ENCODE peak calls at places on chromosomes 7 and 10, in six cellular contexts. One of them, this sample, is unnamed. For H3K4me1, the result is how much of the 10 kb centered on the place peaks cover.

GRCh38 chr7:11630355-11630754 is 201.6 kb downstream of the THSD7A start:
- DNase-seq in endodermal cell: no peak
- DNase-seq in esophagus squamous epithelium: no peak
- DNase-seq in effector memory CD4-positive, alpha-beta T cell: no peak
- DNase-seq in A549: no peak
- DNase-seq in fibroblast of lung: no peak
- DNase-seq in this sample: no peak

GRCh38 chr10:14905890-14906289 is 27.2 kb downstream of the SUV39H2 start:
- DNase-seq in effector memory CD4-positive, alpha-beta T cell: no peak
- DNase-seq in esophagus squamous epithelium: no peak
- DNase-seq in endodermal cell: no peak
- DNase-seq in fibroblast of lung: no peak
- DNase-seq in A549: no peak
- DNase-seq in this sample: no peak

GRCh38 chr10:50653142-50653541 is 29.4 kb upstream of the SGMS1 start:
- DNase-seq in endodermal cell: no peak
- DNase-seq in effector memory CD4-positive, alpha-beta T cell: no peak
- DNase-seq in esophagus squamous epithelium: no peak
- DNase-seq in fibroblast of lung: peak
- DNase-seq in A549: no peak
- DNase-seq in this sample: no peak

GRCh38 chr10:90417056-90417455 is 440.8 kb downstream of the HTR7 start:
- DNase-seq in A549: no peak
- DNase-seq in effector memory CD4-positive, alpha-beta T cell: no peak
- DNase-seq in fibroblast of lung: peak
- DNase-seq in esophagus squamous epithelium: no peak
- DNase-seq in endodermal cell: no peak
- DNase-seq in this sample: no peak

GRCh38 chr10:102740229-102740628 is 3.5 kb upstream of the WBP1L start:
- DNase-seq in fibroblast of lung: no peak
- DNase-seq in A549: no peak
- DNase-seq in endodermal cell: no peak
- DNase-seq in effector memory CD4-positive, alpha-beta T cell: no peak
- DNase-seq in esophagus squamous epithelium: no peak
- DNase-seq in this sample: no peak

GRCh38 chr10:119602241-119603095 is 5.7 kb upstream of the TIAL1 start:
- DNase-seq in effector memory CD4-positive, alpha-beta T cell: no peak
- DNase-seq in endodermal cell: peak
- DNase-seq in fibroblast of lung: no peak
- DNase-seq in esophagus squamous epithelium: no peak
- DNase-seq in A549: peak
- DNase-seq in this sample: peak

GRCh38 chr7:137696376-137696775 is 150.4 kb downstream of the DGKI start:
- DNase-seq in effector memory CD4-positive, alpha-beta T cell: no peak
- DNase-seq in A549: no peak
- DNase-seq in fibroblast of lung: peak
- DNase-seq in endodermal cell: no peak
- DNase-seq in esophagus squamous epithelium: no peak
- DNase-seq in this sample: no peak

GRCh38 chr7:106858618-106859532 is 6.2 kb upstream of the PIK3CG start:
- DNase-seq in effector memory CD4-positive, alpha-beta T cell: no peak
- DNase-seq in esophagus squamous epithelium: no peak
- DNase-seq in A549: no peak
- DNase-seq in fibroblast of lung: no peak
- DNase-seq in endodermal cell: no peak
- DNase-seq in this sample: no peak

GRCh38 chr7:74280985-74281384 is 8.2 kb upstream of the CLIP2 start:
- DNase-seq in effector memory CD4-positive, alpha-beta T cell: no peak
- DNase-seq in esophagus squamous epithelium: no peak
- DNase-seq in fibroblast of lung: no peak
- DNase-seq in endodermal cell: no peak
- DNase-seq in A549: no peak
- DNase-seq in this sample: no peak

GRCh38 chr7:159197066-159197975 is 52.7 kb upstream of the VIPR2 start:
- DNase-seq in effector memory CD4-positive, alpha-beta T cell: no peak
- DNase-seq in esophagus squamous epithelium: no peak
- DNase-seq in fibroblast of lung: no peak
- DNase-seq in A549: no peak
- DNase-seq in endodermal cell: peak
- DNase-seq in this sample: no peak

GRCh38 chr10:89659185-89660131 is 14.4 kb upstream of the PANK1 start:
- DNase-seq in effector memory CD4-positive, alpha-beta T cell: no peak
- DNase-seq in esophagus squamous epithelium: no peak
- DNase-seq in fibroblast of lung: peak
- DNase-seq in A549: no peak
- DNase-seq in endodermal cell: no peak
- DNase-seq in this sample: no peak

GRCh38 chr10:132554053-132554990 is 16.7 kb downstream of the INPP5A start:
- DNase-seq in A549: no peak
- DNase-seq in endodermal cell: peak
- DNase-seq in effector memory CD4-positive, alpha-beta T cell: no peak
- DNase-seq in fibroblast of lung: no peak
- DNase-seq in esophagus squamous epithelium: no peak
- DNase-seq in this sample: no peak

GRCh38 chr7:17558558-17559332 is 260.3 kb downstream of the AHR start:
- DNase-seq in endodermal cell: no peak
- DNase-seq in A549: peak
- DNase-seq in esophagus squamous epithelium: no peak
- DNase-seq in fibroblast of lung: no peak
- DNase-seq in effector memory CD4-positive, alpha-beta T cell: no peak
- DNase-seq in this sample: no peak

DNA sequence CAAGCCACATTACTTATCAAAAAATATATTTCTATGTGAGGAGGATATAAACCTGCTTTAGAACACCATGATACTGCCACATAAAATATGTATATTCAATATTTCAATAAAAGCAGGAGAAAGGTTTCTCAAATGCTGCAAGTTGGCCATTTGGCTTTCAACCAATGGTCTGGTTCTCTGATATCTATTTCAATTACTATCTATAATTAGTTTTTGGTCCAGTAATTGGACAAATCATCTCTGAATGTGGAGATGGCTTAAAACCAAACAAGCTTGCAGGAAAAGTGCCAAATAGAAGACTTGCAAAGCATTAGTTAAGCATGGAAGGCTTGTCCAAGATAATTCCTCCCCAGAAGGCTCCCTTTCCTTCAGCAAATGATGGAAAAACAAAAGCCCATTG is 140.1 kb downstream of the CPEB3 start:
- DNase-seq in endodermal cell: no peak
- DNase-seq in esophagus squamous epithelium: no peak
- DNase-seq in effector memory CD4-positive, alpha-beta T cell: no peak
- DNase-seq in fibroblast of lung: no peak
- DNase-seq in A549: no peak
- DNase-seq in this sample: no peak
- H3K4me1 ChIP-seq in endodermal cell: under half
- H3K4me1 ChIP-seq in esophagus squamous epithelium: under half
- H3K4me1 ChIP-seq in effector memory CD4-positive, alpha-beta T cell: under half
- H3K4me1 ChIP-seq in fibroblast of lung: under half
- H3K4me1 ChIP-seq in A549: under half
- H3K4me1 ChIP-seq in this sample: under half

GRCh38 chr7:134899729-134900128 is 86.6 kb upstream of the AGBL3 start:
- DNase-seq in A549: no peak
- DNase-seq in fibroblast of lung: peak
- DNase-seq in esophagus squamous epithelium: no peak
- DNase-seq in effector memory CD4-positive, alpha-beta T cell: no peak
- DNase-seq in endodermal cell: no peak
- DNase-seq in this sample: no peak

GRCh38 chr7:134900430-134900876 is 85.9 kb upstream of the AGBL3 start:
- DNase-seq in fibroblast of lung: no peak
- DNase-seq in endodermal cell: no peak
- DNase-seq in esophagus squamous epithelium: no peak
- DNase-seq in A549: no peak
- DNase-seq in effector memory CD4-positive, alpha-beta T cell: no peak
- DNase-seq in this sample: no peak

GRCh38 chr7:134896073-134896472 is 90.2 kb upstream of the AGBL3 start:
- DNase-seq in endodermal cell: no peak
- DNase-seq in A549: no peak
- DNase-seq in effector memory CD4-positive, alpha-beta T cell: no peak
- DNase-seq in fibroblast of lung: no peak
- DNase-seq in esophagus squamous epithelium: no peak
- DNase-seq in this sample: no peak

GRCh38 chr7:134894928-134895327 is 91.4 kb upstream of the AGBL3 start:
- DNase-seq in endodermal cell: no peak
- DNase-seq in esophagus squamous epithelium: no peak
- DNase-seq in A549: no peak
- DNase-seq in fibroblast of lung: no peak
- DNase-seq in effector memory CD4-positive, alpha-beta T cell: no peak
- DNase-seq in this sample: no peak

DNA sequence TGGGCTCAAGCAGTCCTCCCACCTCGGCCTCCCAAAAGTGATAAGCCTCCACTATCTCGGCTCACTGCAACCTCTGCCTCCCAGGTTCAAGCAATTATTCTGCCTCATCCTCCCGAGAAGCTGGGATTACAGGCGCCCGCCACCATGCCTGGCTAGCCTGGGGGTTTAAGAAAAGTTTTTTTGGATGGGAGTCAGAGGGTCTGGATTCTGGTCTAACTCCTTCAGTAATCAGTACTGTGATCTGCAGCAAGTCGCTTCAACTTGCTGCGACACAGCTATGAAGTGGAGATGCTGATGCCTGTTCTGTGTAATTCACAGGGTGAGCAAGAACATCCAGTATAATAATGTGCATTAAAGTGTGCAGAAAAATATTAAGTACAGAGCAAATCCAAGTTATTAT is 88.4 kb upstream of the AGBL3 start:
- DNase-seq in esophagus squamous epithelium: no peak
- DNase-seq in A549: no peak
- DNase-seq in endodermal cell: no peak
- DNase-seq in fibroblast of lung: no peak
- DNase-seq in effector memory CD4-positive, alpha-beta T cell: no peak
- DNase-seq in this sample: no peak
- H3K4me3 ChIP-seq in esophagus squamous epithelium: no peak
- H3K4me3 ChIP-seq in A549: no peak
- H3K4me3 ChIP-seq in endodermal cell: peak
- H3K4me3 ChIP-seq in fibroblast of lung: no peak
- H3K4me3 ChIP-seq in effector memory CD4-positive, alpha-beta T cell: no peak
- H3K4me3 ChIP-seq in this sample: no peak

DNA sequence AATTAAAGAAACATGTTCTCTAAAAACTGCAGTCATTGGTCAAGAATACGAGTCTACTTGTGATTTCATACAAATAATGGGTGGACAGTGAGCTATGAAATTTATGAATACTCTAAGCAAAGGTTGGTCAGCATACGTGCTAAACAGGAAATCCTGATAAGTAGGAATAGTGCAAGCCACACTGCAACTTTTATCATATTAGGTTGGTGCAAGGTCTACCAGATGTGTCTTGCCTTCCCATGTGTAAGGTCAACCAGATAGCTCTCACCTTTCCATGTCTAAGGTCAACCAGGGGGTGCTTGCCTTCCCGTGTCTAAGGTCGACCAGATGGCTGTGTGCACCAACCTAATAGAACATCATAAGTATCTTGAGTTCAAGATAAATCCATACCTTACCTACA is 2.0 kb upstream of the ITGB1 start:
- DNase-seq in esophagus squamous epithelium: no peak
- DNase-seq in effector memory CD4-positive, alpha-beta T cell: no peak
- DNase-seq in endodermal cell: no peak
- DNase-seq in A549: no peak
- DNase-seq in fibroblast of lung: no peak
- DNase-seq in this sample: no peak
- H3K27ac ChIP-seq in esophagus squamous epithelium: peak
- H3K27ac ChIP-seq in effector memory CD4-positive, alpha-beta T cell: no peak
- H3K27ac ChIP-seq in endodermal cell: no peak
- H3K27ac ChIP-seq in A549: peak
- H3K27ac ChIP-seq in fibroblast of lung: peak
- H3K27ac ChIP-seq in this sample: peak

GRCh38 chr7:55073051-55073511 is 54.3 kb downstream of the EGFR start:
- DNase-seq in endodermal cell: no peak
- DNase-seq in fibroblast of lung: peak
- DNase-seq in A549: no peak
- DNase-seq in esophagus squamous epithelium: no peak
- DNase-seq in effector memory CD4-positive, alpha-beta T cell: no peak
- DNase-seq in this sample: no peak
- H3K4me1 ChIP-seq in endodermal cell: under half
- H3K4me1 ChIP-seq in fibroblast of lung: under half
- H3K4me1 ChIP-seq in A549: half or more
- H3K4me1 ChIP-seq in esophagus squamous epithelium: under half
- H3K4me1 ChIP-seq in effector memory CD4-positive, alpha-beta T cell: under half
- H3K4me1 ChIP-seq in this sample: half or more

DNA sequence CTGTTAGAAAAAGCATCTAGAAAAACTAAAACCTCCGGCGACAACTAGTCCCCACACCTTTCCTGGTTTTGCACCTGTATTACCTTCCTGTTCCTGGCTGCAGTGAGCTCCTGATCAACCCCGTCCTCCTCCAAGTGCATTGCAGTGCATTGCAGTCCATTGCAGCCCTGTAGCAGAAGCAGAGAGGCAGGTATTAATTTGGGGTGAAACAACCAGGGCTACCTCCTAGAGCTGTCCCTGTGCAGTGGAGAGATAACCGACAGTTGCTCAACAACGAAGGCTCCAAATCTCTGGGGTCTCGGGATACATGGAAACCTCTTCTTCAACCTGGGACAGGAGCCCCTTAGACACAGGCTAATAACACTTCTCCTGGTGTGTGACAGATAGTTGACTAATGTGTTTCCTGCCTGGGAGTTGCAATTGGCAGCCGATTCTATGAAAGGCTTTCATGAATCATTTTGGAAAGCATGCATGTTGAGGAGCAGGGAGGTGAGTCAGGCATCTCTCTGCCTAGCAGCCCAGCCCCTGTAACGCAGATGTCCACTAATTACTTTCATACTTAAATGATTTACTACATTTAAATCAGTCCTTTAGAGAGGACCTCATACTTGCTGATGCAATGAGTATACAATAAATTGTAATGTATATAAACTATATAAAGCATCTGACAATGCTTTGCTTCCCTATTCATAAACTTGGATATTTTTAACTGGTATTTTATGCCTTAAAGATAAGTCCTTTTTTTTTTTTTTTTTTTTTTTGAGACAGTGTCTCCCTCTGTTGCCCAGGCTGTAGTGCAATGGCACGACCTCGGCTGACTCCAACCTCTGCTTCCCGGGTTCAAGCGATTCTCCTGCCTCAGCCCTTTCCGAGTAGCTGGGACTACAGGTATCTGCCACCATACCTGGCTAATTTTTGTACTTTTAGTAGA is 59.0 kb downstream of the PRR15 start:
- DNase-seq in fibroblast of lung: peak
- DNase-seq in A549: peak
- DNase-seq in endodermal cell: no peak
- DNase-seq in esophagus squamous epithelium: no peak
- DNase-seq in effector memory CD4-positive, alpha-beta T cell: no peak
- DNase-seq in this sample: no peak
- H3K4me3 ChIP-seq in fibroblast of lung: no peak
- H3K4me3 ChIP-seq in A549: no peak
- H3K4me3 ChIP-seq in endodermal cell: no peak
- H3K4me3 ChIP-seq in esophagus squamous epithelium: no peak
- H3K4me3 ChIP-seq in effector memory CD4-positive, alpha-beta T cell: no peak
- H3K4me3 ChIP-seq in this sample: no peak

GRCh38 chr10:44879531-44879899 is 31.6 kb upstream of the TMEM72 start:
- DNase-seq in esophagus squamous epithelium: no peak
- DNase-seq in effector memory CD4-positive, alpha-beta T cell: no peak
- DNase-seq in fibroblast of lung: no peak
- DNase-seq in A549: no peak
- DNase-seq in endodermal cell: peak
- DNase-seq in this sample: no peak
- H3K27ac ChIP-seq in esophagus squamous epithelium: peak
- H3K27ac ChIP-seq in effector memory CD4-positive, alpha-beta T cell: no peak
- H3K27ac ChIP-seq in fibroblast of lung: no peak
- H3K27ac ChIP-seq in A549: no peak
- H3K27ac ChIP-seq in endodermal cell: no peak
- H3K27ac ChIP-seq in this sample: peak

This sample was measured in right atrium auricular region.